ENCODE peak calls at places on chromosomes 12 and 14, in seven cellular contexts. One of them, this sample, is unnamed.

GRCh38 chr12:27969901-27970390 is 2.6 kb downstream of the PTHLH start:
- DNase-seq in A549: peak; percentile 90
- DNase-seq in gastrocnemius medialis: no peak
- DNase-seq in HepG2: peak; percentile 38
- DNase-seq in stomach: peak; percentile 72
- DNase-seq in sigmoid colon: peak; percentile 74
- DNase-seq in upper lobe of left lung: peak; percentile 89
- DNase-seq in this sample: no peak

GRCh38 chr14:103593577-103593976 is 30.8 kb downstream of the COA8 start:
- DNase-seq in sigmoid colon: no peak
- DNase-seq in gastrocnemius medialis: no peak
- DNase-seq in HepG2: no peak
- DNase-seq in upper lobe of left lung: no peak
- DNase-seq in stomach: no peak
- DNase-seq in A549: no peak
- DNase-seq in this sample: no peak

GRCh38 chr12:106173442-106173841 is 34.7 kb upstream of the NUAK1 start:
- DNase-seq in A549: no peak
- DNase-seq in HepG2: no peak
- DNase-seq in upper lobe of left lung: no peak
- DNase-seq in gastrocnemius medialis: no peak
- DNase-seq in stomach: no peak
- DNase-seq in sigmoid colon: no peak
- DNase-seq in this sample: no peak

GRCh38 chr12:21828779-21829178 is 54.3 kb upstream of the KCNJ8 start:
- DNase-seq in gastrocnemius medialis: peak; percentile 62
- DNase-seq in stomach: peak; percentile 28
- DNase-seq in upper lobe of left lung: no peak
- DNase-seq in A549: no peak
- DNase-seq in HepG2: no peak
- DNase-seq in sigmoid colon: peak; percentile 83
- DNase-seq in this sample: peak; percentile 56

GRCh38 chr12:132046561-132046960 is 96.8 kb downstream of the EP400 start:
- DNase-seq in A549: no peak
- DNase-seq in upper lobe of left lung: no peak
- DNase-seq in sigmoid colon: peak; percentile 85
- DNase-seq in stomach: no peak
- DNase-seq in gastrocnemius medialis: no peak
- DNase-seq in HepG2: no peak
- DNase-seq in this sample: no peak

GRCh38 chr12:15193927-15194326 is 27.3 kb downstream of the RERG start:
- DNase-seq in sigmoid colon: peak; percentile 78
- DNase-seq in upper lobe of left lung: no peak
- DNase-seq in HepG2: no peak
- DNase-seq in gastrocnemius medialis: no peak
- DNase-seq in A549: peak; percentile 17
- DNase-seq in stomach: no peak
- DNase-seq in this sample: no peak

GRCh38 chr14:38887696-38888095 is 215.3 kb downstream of the SEC23A start:
- DNase-seq in upper lobe of left lung: no peak
- DNase-seq in A549: no peak
- DNase-seq in sigmoid colon: no peak
- DNase-seq in gastrocnemius medialis: no peak
- DNase-seq in stomach: no peak
- DNase-seq in HepG2: no peak
- DNase-seq in this sample: no peak

GRCh38 chr14:31964979-31965734 is 111.9 kb upstream of the ARHGAP5 start:
- DNase-seq in HepG2: no peak
- DNase-seq in sigmoid colon: no peak
- DNase-seq in upper lobe of left lung: peak; percentile 17
- DNase-seq in gastrocnemius medialis: no peak
- DNase-seq in A549: no peak
- DNase-seq in stomach: no peak
- DNase-seq in this sample: peak; percentile 31

GRCh38 chr14:25014440-25014839 is 35.5 kb downstream of the STXBP6 start:
- DNase-seq in A549: no peak
- DNase-seq in stomach: no peak
- DNase-seq in HepG2: peak; percentile 41
- DNase-seq in gastrocnemius medialis: no peak
- DNase-seq in sigmoid colon: no peak
- DNase-seq in upper lobe of left lung: no peak
- DNase-seq in this sample: no peak

GRCh38 chr12:17691369-17691768 is 398.6 kb downstream of the RERGL start:
- DNase-seq in stomach: no peak
- DNase-seq in gastrocnemius medialis: no peak
- DNase-seq in A549: no peak
- DNase-seq in HepG2: no peak
- DNase-seq in sigmoid colon: no peak
- DNase-seq in upper lobe of left lung: no peak
- DNase-seq in this sample: no peak

GRCh38 chr12:110698171-110698902 is 9.4 kb upstream of the HVCN1 start:
- DNase-seq in upper lobe of left lung: peak; percentile 70
- DNase-seq in gastrocnemius medialis: peak; percentile 64
- DNase-seq in sigmoid colon: peak; percentile 86
- DNase-seq in A549: peak; percentile 94
- DNase-seq in HepG2: peak; percentile 81
- DNase-seq in stomach: peak; percentile 81
- DNase-seq in this sample: peak; percentile 77

GRCh38 chr12:62436164-62436503 is 30.5 kb upstream of the MON2 start:
- DNase-seq in A549: no peak
- DNase-seq in gastrocnemius medialis: no peak
- DNase-seq in stomach: no peak
- DNase-seq in upper lobe of left lung: no peak
- DNase-seq in HepG2: no peak
- DNase-seq in sigmoid colon: no peak
- DNase-seq in this sample: no peak

GRCh38 chr12:1820191-1820599 is at the start of gene LRTM2:
- DNase-seq in gastrocnemius medialis: no peak
- DNase-seq in stomach: no peak
- DNase-seq in sigmoid colon: no peak
- DNase-seq in upper lobe of left lung: peak; percentile 79
- DNase-seq in HepG2: no peak
- DNase-seq in A549: no peak
- DNase-seq in this sample: no peak

GRCh38 chr12:125393569-125393968 is 328.3 kb downstream of the AACS start:
- DNase-seq in HepG2: no peak
- DNase-seq in upper lobe of left lung: no peak
- DNase-seq in stomach: no peak
- DNase-seq in sigmoid colon: no peak
- DNase-seq in gastrocnemius medialis: no peak
- DNase-seq in A549: no peak
- DNase-seq in this sample: no peak

GRCh38 chr12:118398878-118399277 is 22.5 kb downstream of the SUDS3 start:
- DNase-seq in HepG2: no peak
- DNase-seq in gastrocnemius medialis: no peak
- DNase-seq in A549: no peak
- DNase-seq in upper lobe of left lung: no peak
- DNase-seq in sigmoid colon: no peak
- DNase-seq in stomach: no peak
- DNase-seq in this sample: no peak

GRCh38 chr12:104478396-104479140 is 21.8 kb downstream of the CHST11 start:
- DNase-seq in HepG2: no peak
- DNase-seq in sigmoid colon: no peak
- DNase-seq in A549: no peak
- DNase-seq in stomach: no peak
- DNase-seq in gastrocnemius medialis: no peak
- DNase-seq in upper lobe of left lung: no peak
- DNase-seq in this sample: peak; percentile 30
- TF ChIP-seq POLR2A in HepG2: no peak
- TF ChIP-seq POLR2A in sigmoid colon: no peak
- TF ChIP-seq POLR2A in A549: no peak
- TF ChIP-seq POLR2A in stomach: no peak
- TF ChIP-seq POLR2A in gastrocnemius medialis: no peak
- TF ChIP-seq POLR2A in upper lobe of left lung: no peak
- TF ChIP-seq POLR2A in this sample: no peak

GRCh38 chr12:43761535-43761934 is 2.8 kb downstream of the IRAK4 start:
- DNase-seq in stomach: no peak
- DNase-seq in gastrocnemius medialis: no peak
- DNase-seq in A549: no peak
- DNase-seq in HepG2: no peak
- DNase-seq in sigmoid colon: no peak
- DNase-seq in upper lobe of left lung: no peak
- DNase-seq in this sample: no peak

GRCh38 chr12:43758247-43758727 is 303 bp downstream of the PUS7L start:
- DNase-seq in gastrocnemius medialis: no peak
- DNase-seq in HepG2: peak; percentile 37
- DNase-seq in stomach: peak; percentile 26
- DNase-seq in upper lobe of left lung: no peak
- DNase-seq in A549: no peak
- DNase-seq in sigmoid colon: peak; percentile 62
- DNase-seq in this sample: peak; percentile 27

GRCh38 chr12:43760396-43760795 is 1.6 kb downstream of the IRAK4 start:
- DNase-seq in upper lobe of left lung: no peak
- DNase-seq in stomach: peak; percentile 66
- DNase-seq in sigmoid colon: no peak
- DNase-seq in gastrocnemius medialis: no peak
- DNase-seq in A549: no peak
- DNase-seq in HepG2: no peak
- DNase-seq in this sample: no peak

GRCh38 chr12:43762596-43762995 is 3.8 kb downstream of the IRAK4 start:
- DNase-seq in HepG2: no peak
- DNase-seq in A549: no peak
- DNase-seq in upper lobe of left lung: no peak
- DNase-seq in gastrocnemius medialis: no peak
- DNase-seq in stomach: no peak
- DNase-seq in sigmoid colon: no peak
- DNase-seq in this sample: no peak

DNA sequence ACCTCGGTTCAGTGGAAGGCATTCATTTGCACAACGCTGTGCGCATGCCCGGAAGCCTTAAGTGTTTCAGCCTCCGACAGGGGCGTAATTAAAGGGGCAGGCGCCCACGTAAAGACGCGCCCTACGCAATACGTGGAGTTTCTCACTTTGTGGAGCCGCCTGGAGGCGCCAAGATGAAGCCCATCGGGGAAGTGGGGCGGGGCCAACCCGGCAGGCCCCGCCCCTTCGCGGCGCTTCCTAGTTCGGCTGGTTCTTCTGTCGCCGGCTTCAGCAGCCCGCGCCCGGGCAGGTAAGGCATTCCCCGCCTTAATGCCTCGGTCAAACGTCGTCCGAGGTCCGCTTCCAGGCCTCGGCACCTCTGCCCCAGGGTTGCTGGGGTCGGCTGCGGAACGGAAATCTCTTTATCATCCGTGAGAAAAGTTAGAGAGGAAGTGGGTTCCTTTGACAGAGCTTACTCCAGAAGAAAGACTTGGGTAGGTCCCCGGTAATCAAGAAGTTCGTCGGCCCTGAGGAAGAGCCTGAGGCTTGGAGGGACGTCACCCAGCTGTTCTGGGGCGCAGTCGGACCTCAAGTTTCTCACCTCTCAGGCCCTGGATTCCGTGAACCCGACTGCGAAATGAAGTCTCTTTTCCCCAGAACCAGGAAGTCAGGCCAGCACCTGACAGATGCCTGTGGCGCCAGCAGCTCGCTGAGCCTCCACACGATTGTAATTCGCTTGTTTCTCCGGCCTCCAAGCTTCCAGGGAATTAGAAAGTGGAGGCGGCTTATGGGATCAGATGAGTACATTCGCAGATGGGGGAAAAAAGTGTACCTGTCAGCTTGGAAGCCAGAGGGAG is at the start of the genes IRAK4 and PUS7L:
- DNase-seq in sigmoid colon: peak; percentile 98
- DNase-seq in gastrocnemius medialis: peak; percentile 90
- DNase-seq in A549: peak; percentile 98
- DNase-seq in HepG2: peak; percentile 97
- DNase-seq in upper lobe of left lung: peak; percentile 99
- DNase-seq in stomach: peak; percentile 97
- DNase-seq in this sample: peak; percentile 95
- H3K4me3 ChIP-seq in sigmoid colon: peak within 1 kb of the TSS; percentile 51
- H3K4me3 ChIP-seq in gastrocnemius medialis: peak within 1 kb of the TSS; percentile 77
- H3K4me3 ChIP-seq in A549: peak within 1 kb of the TSS; percentile 61
- H3K4me3 ChIP-seq in HepG2: peak within 1 kb of the TSS; percentile 84
- H3K4me3 ChIP-seq in upper lobe of left lung: peak within 1 kb of the TSS; percentile 61
- H3K4me3 ChIP-seq in stomach: peak within 1 kb of the TSS; percentile 61
- H3K4me3 ChIP-seq in this sample: peak within 1 kb of the TSS; percentile 2

GRCh38 chr12:114918535-114919233 is 234.7 kb upstream of the TBX3 start:
- DNase-seq in HepG2: peak; percentile 93
- DNase-seq in sigmoid colon: no peak
- DNase-seq in stomach: no peak
- DNase-seq in A549: peak; percentile 97
- DNase-seq in gastrocnemius medialis: no peak
- DNase-seq in upper lobe of left lung: no peak
- DNase-seq in this sample: no peak

GRCh38 chr12:114917953-114918352 is 234.0 kb upstream of the TBX3 start:
- DNase-seq in A549: no peak
- DNase-seq in HepG2: no peak
- DNase-seq in stomach: no peak
- DNase-seq in gastrocnemius medialis: no peak
- DNase-seq in upper lobe of left lung: no peak
- DNase-seq in sigmoid colon: no peak
- DNase-seq in this sample: no peak

GRCh38 chr12:114919479-114919878 is 235.5 kb upstream of the TBX3 start:
- DNase-seq in upper lobe of left lung: no peak
- DNase-seq in HepG2: peak; percentile 35
- DNase-seq in stomach: no peak
- DNase-seq in sigmoid colon: no peak
- DNase-seq in gastrocnemius medialis: no peak
- DNase-seq in A549: peak; percentile 77
- DNase-seq in this sample: no peak

GRCh38 chr12:114921796-114922195 is 237.8 kb upstream of the TBX3 start:
- DNase-seq in sigmoid colon: no peak
- DNase-seq in HepG2: no peak
- DNase-seq in A549: no peak
- DNase-seq in stomach: no peak
- DNase-seq in gastrocnemius medialis: no peak
- DNase-seq in upper lobe of left lung: no peak
- DNase-seq in this sample: no peak

DNA sequence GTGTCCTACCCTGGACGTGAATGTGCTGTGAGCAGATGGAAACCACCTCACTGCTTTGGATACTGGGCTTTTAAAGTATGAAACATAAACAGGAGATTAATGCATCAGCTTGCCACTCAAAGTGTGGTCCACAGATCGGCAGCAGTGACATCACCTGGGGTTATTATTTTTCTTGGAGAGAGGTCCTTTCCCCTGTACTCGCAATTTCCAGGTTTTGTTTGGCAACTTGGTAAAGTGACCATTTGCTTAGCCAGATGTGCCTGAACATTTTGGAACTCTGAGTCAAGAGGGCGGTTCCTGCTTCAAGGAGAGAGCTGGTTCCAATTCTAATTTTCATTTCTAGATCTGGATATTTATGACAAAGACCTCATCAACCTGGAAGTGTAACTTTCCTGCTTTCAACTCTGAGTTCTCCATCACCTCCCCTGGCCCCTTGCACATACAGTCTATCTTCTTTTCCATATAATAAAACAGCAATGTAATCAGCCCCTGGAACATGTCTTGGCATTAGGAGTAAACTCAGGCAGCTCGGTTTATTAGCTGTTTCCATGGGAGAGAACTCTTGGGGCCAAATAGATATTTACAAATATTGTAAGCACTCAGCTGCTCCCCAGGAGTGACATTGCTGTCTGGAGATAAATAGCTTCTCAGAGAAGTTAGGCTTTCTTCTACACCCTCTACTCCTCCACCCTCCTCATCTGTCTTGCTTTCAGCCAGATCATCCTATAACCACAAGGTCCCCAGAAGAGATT is 237.0 kb upstream of the TBX3 start:
- DNase-seq in A549: no peak
- DNase-seq in upper lobe of left lung: no peak
- DNase-seq in gastrocnemius medialis: no peak
- DNase-seq in stomach: no peak
- DNase-seq in HepG2: no peak
- DNase-seq in sigmoid colon: no peak
- DNase-seq in this sample: peak; percentile 38
- H3K27ac ChIP-seq in A549: peak overlapping the region; percentile 77
- H3K27ac ChIP-seq in upper lobe of left lung: no peak overlapping the region
- H3K27ac ChIP-seq in gastrocnemius medialis: no peak overlapping the region
- H3K27ac ChIP-seq in stomach: no peak overlapping the region
- H3K27ac ChIP-seq in HepG2: no peak overlapping the region
- H3K27ac ChIP-seq in sigmoid colon: no peak overlapping the region
- H3K27ac ChIP-seq in this sample: no peak overlapping the region

GRCh38 chr12:92210062-92210461 is 64.4 kb upstream of the BTG1 start:
- DNase-seq in upper lobe of left lung: no peak
- DNase-seq in sigmoid colon: no peak
- DNase-seq in A549: no peak
- DNase-seq in HepG2: no peak
- DNase-seq in gastrocnemius medialis: no peak
- DNase-seq in stomach: no peak
- DNase-seq in this sample: no peak
- TF ChIP-seq POLR2A in upper lobe of left lung: no peak
- TF ChIP-seq POLR2A in sigmoid colon: no peak
- TF ChIP-seq POLR2A in A549: no peak
- TF ChIP-seq POLR2A in HepG2: no peak
- TF ChIP-seq POLR2A in gastrocnemius medialis: no peak
- TF ChIP-seq POLR2A in stomach: no peak
- TF ChIP-seq POLR2A in this sample: no peak